ENCODE peak calls at places on chromosome 19, in nine cellular contexts. X is GOT3, M is NCI-H524, O is NCI-H345, S is HAP-1, Z is activated B cell treated with CpG ODN at 0.5 μM for 24 hours, W is ovary, G is RCC 7860, R is NT2/D1. A is an unnamed sample.

GRCh38 chr19:18157465-18158063 is 4.6 kb downstream of the PIK3R2 start:
- DNase-seq in X (no peak), M (peak; percentile 84), O (peak; percentile 87), S (no peak), Z (no peak), W (no peak), G (no peak), R (no peak), A (no peak)

GRCh38 chr19:33778089-33778791 is 18.4 kb upstream of the KCTD15 start:
- DNase-seq in X (peak; percentile 57), M (peak; percentile 42), O (peak; percentile 91), S (peak; percentile 65), Z (peak; percentile 89), W (peak; percentile 72), G (peak; percentile 36), R (no peak), A (no peak)

GRCh38 chr19:18431351-18432197 is 6.4 kb downstream of the ISYNA1 start:
- DNase-seq in X (no peak), M (no peak), O (no peak), S (no peak), Z (no peak), W (no peak), G (no peak), R (no peak), A (no peak)

GRCh38 chr19:38062959-38063786 is 156.2 kb downstream of the SIPA1L3 start:
- DNase-seq in X (no peak), M (peak; percentile 99), O (peak; percentile 48), S (no peak), Z (no peak), W (peak; percentile 16), G (no peak), R (no peak), A (no peak)

GRCh38 chr19:48090281-48090802 is 20.3 kb downstream of the PLA2G4C start:
- DNase-seq in X (no peak), M (no peak), O (no peak), S (no peak), Z (no peak), W (no peak), G (no peak), R (no peak), A (no peak)

GRCh38 chr19:39830406-39830805 is 3.6 kb downstream of the DYRK1B start:
- DNase-seq in X (no peak), M (no peak), O (no peak), S (no peak), Z (no peak), W (no peak), G (no peak), R (no peak), A (no peak)

GRCh38 chr19:51318687-51319675 is 7.5 kb downstream of the IGLON5 start:
- DNase-seq in X (no peak), M (no peak), O (no peak), S (no peak), Z (no peak), W (no peak), G (no peak), R (no peak), A (no peak)

GRCh38 chr19:17479325-17479791 is 9.0 kb downstream of the SLC27A1 start:
- DNase-seq in X (peak; percentile 9), M (no peak), O (no peak), S (no peak), Z (no peak), W (no peak), G (no peak), R (no peak), A (no peak)

GRCh38 chr19:51194527-51195315 is 30.2 kb upstream of the CD33 start:
- DNase-seq in X (no peak), M (no peak), O (no peak), S (no peak), Z (no peak), W (no peak), G (no peak), R (no peak), A (no peak)

GRCh38 chr19:16441661-16442071 is 30.1 kb downstream of the EPS15L1 start:
- DNase-seq in X (no peak), M (no peak), O (peak; percentile 48), S (peak; percentile 36), Z (no peak), W (no peak), G (no peak), R (no peak), A (no peak)

GRCh38 chr19:18736415-18737336 is 53.2 kb downstream of the CRTC1 start:
- DNase-seq in X (no peak), M (peak; percentile 30), O (no peak), S (no peak), Z (no peak), W (no peak), G (no peak), R (no peak), A (no peak)

GRCh38 chr19:50549927-50550593 is 18.2 kb downstream of the LRRC4B start:
- DNase-seq in X (no peak), M (no peak), O (no peak), S (no peak), Z (no peak), W (no peak), G (no peak), R (no peak), A (no peak)

GRCh38 chr19:12783226-12783848 is 7.9 kb upstream of the JUNB start:
- DNase-seq in X (no peak), M (no peak), O (no peak), S (no peak), Z (no peak), W (no peak), G (no peak), R (no peak), A (no peak)

GRCh38 chr19:29524201-29524911 is 1.4 kb upstream of the VSTM2B start:
- DNase-seq in X (no peak), M (no peak), O (peak; percentile 63), S (no peak), Z (no peak), W (no peak), G (no peak), R (no peak), A (no peak)

GRCh38 chr19:55080915-55081772 is 5.5 kb downstream of the EPS8L1 start:
- DNase-seq in X (no peak), M (no peak), O (peak; percentile 78), S (peak; percentile 78), Z (peak; percentile 80), W (no peak), G (no peak), R (no peak), A (no peak)

GRCh38 chr19:58248886-58249285 is 20.2 kb downstream of the ZNF544 start:
- DNase-seq in X (no peak), M (no peak), O (no peak), S (no peak), Z (no peak), W (no peak), G (no peak), R (no peak), A (no peak)

GRCh38 chr19:9345005-9345404 is 17.8 kb upstream of the ZNF177 start:
- DNase-seq in X (no peak), M (no peak), O (no peak), S (no peak), Z (no peak), W (no peak), G (no peak), R (no peak), A (no peak)

GRCh38 chr19:31955061-31955460 is 390.3 kb upstream of the ZNF507 start:
- DNase-seq in X (no peak), M (no peak), O (no peak), S (no peak), Z (no peak), W (no peak), G (no peak), R (no peak), A (no peak)

GRCh38 chr19:53789708-53790678 is 34.1 kb downstream of the NLRP12 start:
- DNase-seq in X (no peak), M (no peak), O (no peak), S (no peak), Z (no peak), W (no peak), G (no peak), R (no peak), A (no peak)

GRCh38 chr19:3844596-3844995 is 24.2 kb downstream of the ZFR2 start:
- DNase-seq in X (no peak), M (no peak), O (no peak), S (no peak), Z (no peak), W (no peak), G (peak; percentile 35), R (no peak), A (no peak)

GRCh38 chr19:19510432-19510831 is 4.9 kb downstream of the TSSK6 start:
- DNase-seq in X (no peak), M (peak; percentile 59), O (no peak), S (no peak), Z (no peak), W (no peak), G (no peak), R (no peak), A (no peak)

GRCh38 chr19:3977242-3978143 is 6.6 kb upstream of the DAPK3 start:
- DNase-seq in X (no peak), M (no peak), O (no peak), S (no peak), Z (no peak), W (peak; percentile 15), G (no peak), R (no peak), A (no peak)

GRCh38 chr19:6259312-6259861 is 20.4 kb downstream of the MLLT1 start:
- DNase-seq in X (no peak), M (no peak), O (no peak), S (no peak), Z (no peak), W (no peak), G (no peak), R (no peak), A (no peak)

GRCh38 chr19:14826006-14826405 is 9.0 kb downstream of the OR7A5 start:
- DNase-seq in X (no peak), M (no peak), O (no peak), S (no peak), Z (no peak), W (no peak), G (no peak), R (no peak), A (no peak)

GRCh38 chr19:14375582-14376291 is 5.5 kb upstream of the ADGRE5 start:
- DNase-seq in X (no peak), M (no peak), O (no peak), S (no peak), Z (no peak), W (no peak), G (no peak), R (no peak), A (no peak)

GRCh38 chr19:12364391-12365093 is 941 bp downstream of the ZNF442 start:
- DNase-seq in X (no peak), M (no peak), O (no peak), S (no peak), Z (peak; percentile 16), W (peak; percentile 23), G (no peak), R (no peak), A (no peak)

GRCh38 chr19:45071545-45071938 is 4.7 kb downstream of the ZNF296 start:
- DNase-seq in X (no peak), M (no peak), O (no peak), S (no peak), Z (no peak), W (no peak), G (no peak), R (no peak), A (no peak)

GRCh38 chr19:1567116-1567847 is 843 bp downstream of the MEX3D start:
- DNase-seq in X (no peak), M (no peak), O (peak; percentile 31), S (no peak), Z (peak; percentile 27), W (no peak), G (no peak), R (no peak), A (no peak)

GRCh38 chr19:56103027-56103614 is 18.0 kb downstream of the ZNF787 start:
- DNase-seq in X (no peak), M (no peak), O (no peak), S (no peak), Z (no peak), W (no peak), G (no peak), R (no peak), A (no peak)

GRCh38 chr19:50486823-50487515 is 10.3 kb upstream of the GARIN5A start:
- DNase-seq in X (no peak), M (peak; percentile 23), O (no peak), S (no peak), Z (no peak), W (no peak), G (no peak), R (peak; percentile 70), A (no peak)

GRCh38 chr19:48969276-48970138 is 4.4 kb downstream of the FTL start:
- DNase-seq in X (no peak), M (no peak), O (no peak), S (peak; percentile 40), Z (no peak), W (no peak), G (no peak), R (no peak), A (no peak)